ENCODE peak calls at places on chromosome 16, in ten cellular contexts. A is thoracic aorta, Q is left ventricle myocardium inferior, F is endodermal cell, J is ascending aorta, Y is Caco-2, K is retinal pigment epithelial cell, G is body of pancreas, P is HCT116, H is lower lobe of right lung. V is an unnamed sample.

GRCh38 chr16:57266531-57267268 is 17.8 kb downstream of the PLLP start:
- DNase-seq in A (no peak), Q (no peak), F (no peak), J (no peak), Y (no peak), K (no peak), G (peak; percentile 69), P (no peak), H (no peak), V (no peak)

GRCh38 chr16:71402674-71403073 is 39.2 kb downstream of the TLE7 start:
- DNase-seq in A (no peak), Q (no peak), F (no peak), J (no peak), Y (no peak), K (no peak), G (no peak), P (no peak), H (no peak), V (no peak)

GRCh38 chr16:72149676-72150464 is 22.1 kb downstream of the PMFBP1 start:
- DNase-seq in A (no peak), Q (no peak), F (peak; percentile 86), J (no peak), Y (no peak), K (no peak), G (no peak), P (no peak), H (no peak), V (no peak)

GRCh38 chr16:58339452-58339938 is 44.7 kb upstream of the PRSS54 start:
- DNase-seq in A (no peak), Q (no peak), F (peak; percentile 83), J (no peak), Y (peak; percentile 54), K (no peak), G (no peak), P (peak; percentile 42), H (no peak), V (no peak)

GRCh38 chr16:29864205-29864604 is 1.2 kb upstream of the CDIPT start:
- DNase-seq in A (no peak), Q (no peak), F (no peak), J (no peak), Y (no peak), K (no peak), G (no peak), P (no peak), H (no peak), V (no peak)

GRCh38 chr16:58661199-58661830 is 23.3 kb downstream of the SLC38A7 start:
- DNase-seq in A (peak; percentile 14), Q (peak; percentile 27), F (peak; percentile 81), J (no peak), Y (peak; percentile 79), K (peak; percentile 65), G (peak; percentile 52), P (peak; percentile 78), H (no peak), V (peak; percentile 56)

GRCh38 chr16:89720520-89720858 is 209 bp downstream of the VPS9D1 start:
- DNase-seq in A (no peak), Q (peak; percentile 62), F (peak; percentile 84), J (no peak), Y (peak; percentile 75), K (no peak), G (peak; percentile 65), P (no peak), H (peak; percentile 71), V (no peak)

GRCh38 chr16:29920690-29921371 is 5.2 kb downstream of the KCTD13 start:
- DNase-seq in A (no peak), Q (no peak), F (no peak), J (no peak), Y (no peak), K (no peak), G (no peak), P (no peak), H (no peak), V (no peak)

GRCh38 chr16:13021996-13022395 is 120.6 kb downstream of the SHISA9 start:
- DNase-seq in A (no peak), Q (no peak), F (no peak), J (no peak), Y (no peak), K (peak; percentile 6), G (no peak), P (no peak), H (no peak), V (no peak)

GRCh38 chr16:84675423-84675822 is 24.4 kb upstream of the USP10 start:
- DNase-seq in A (no peak), Q (no peak), F (no peak), J (no peak), Y (no peak), K (no peak), G (no peak), P (no peak), H (no peak), V (no peak)

GRCh38 chr16:66668777-66669444 is 27.6 kb downstream of the CMTM4 start:
- DNase-seq in A (no peak), Q (no peak), F (no peak), J (no peak), Y (no peak), K (no peak), G (no peak), P (no peak), H (no peak), V (no peak)

GRCh38 chr16:12758031-12758669 is 45.5 kb downstream of the CPPED1 start:
- DNase-seq in A (no peak), Q (no peak), F (no peak), J (no peak), Y (no peak), K (peak; percentile 49), G (no peak), P (no peak), H (no peak), V (no peak)

GRCh38 chr16:81684242-81684837 is 94.8 kb upstream of the PLCG2 start:
- DNase-seq in A (no peak), Q (no peak), F (no peak), J (no peak), Y (no peak), K (no peak), G (no peak), P (no peak), H (no peak), V (no peak)
- TF ChIP-seq CTCF in A (no peak), Q (no peak), F (no peak), J (no peak), Y (no peak), K (no peak), G (no peak), P (no peak), H (no peak), V (no peak)

GRCh38 chr16:28187595-28188004 is 24.2 kb downstream of the XPO6 start:
- DNase-seq in A (no peak), Q (no peak), F (no peak), J (no peak), Y (no peak), K (no peak), G (no peak), P (no peak), H (no peak), V (no peak)
- H3K4me3 ChIP-seq in A (no peak overlapping the region), Q (no peak overlapping the region), F (no peak overlapping the region), J (no peak overlapping the region), Y (no peak overlapping the region), K (no peak overlapping the region), G (no peak overlapping the region), P (no peak overlapping the region), H (no peak overlapping the region), V (no peak overlapping the region)

GRCh38 chr16:4315185-4316102 is at the start of gene GLIS2:
- DNase-seq in A (no peak), Q (peak; percentile 84), F (peak; percentile 90), J (no peak), Y (peak; percentile 87), K (no peak), G (peak; percentile 59), P (peak; percentile 28), H (peak; percentile 83), V (no peak)

GRCh38 chr16:4316732-4317461 is 1.0 kb downstream of the GLIS2 start:
- DNase-seq in A (no peak), Q (peak; percentile 60), F (no peak), J (no peak), Y (no peak), K (no peak), G (peak; percentile 71), P (no peak), H (peak; percentile 84), V (no peak)

GRCh38 chr16:4314532-4315184 is 1.2 kb upstream of the GLIS2 start:
- DNase-seq in A (no peak), Q (no peak), F (peak; percentile 78), J (no peak), Y (peak; percentile 66), K (no peak), G (no peak), P (peak; percentile 70), H (no peak), V (no peak)

GRCh38 chr16:4316103-4316731 is 350 bp downstream of the GLIS2 start:
- DNase-seq in A (no peak), Q (no peak), F (peak; percentile 78), J (no peak), Y (no peak), K (no peak), G (no peak), P (no peak), H (no peak), V (no peak)

DNA sequence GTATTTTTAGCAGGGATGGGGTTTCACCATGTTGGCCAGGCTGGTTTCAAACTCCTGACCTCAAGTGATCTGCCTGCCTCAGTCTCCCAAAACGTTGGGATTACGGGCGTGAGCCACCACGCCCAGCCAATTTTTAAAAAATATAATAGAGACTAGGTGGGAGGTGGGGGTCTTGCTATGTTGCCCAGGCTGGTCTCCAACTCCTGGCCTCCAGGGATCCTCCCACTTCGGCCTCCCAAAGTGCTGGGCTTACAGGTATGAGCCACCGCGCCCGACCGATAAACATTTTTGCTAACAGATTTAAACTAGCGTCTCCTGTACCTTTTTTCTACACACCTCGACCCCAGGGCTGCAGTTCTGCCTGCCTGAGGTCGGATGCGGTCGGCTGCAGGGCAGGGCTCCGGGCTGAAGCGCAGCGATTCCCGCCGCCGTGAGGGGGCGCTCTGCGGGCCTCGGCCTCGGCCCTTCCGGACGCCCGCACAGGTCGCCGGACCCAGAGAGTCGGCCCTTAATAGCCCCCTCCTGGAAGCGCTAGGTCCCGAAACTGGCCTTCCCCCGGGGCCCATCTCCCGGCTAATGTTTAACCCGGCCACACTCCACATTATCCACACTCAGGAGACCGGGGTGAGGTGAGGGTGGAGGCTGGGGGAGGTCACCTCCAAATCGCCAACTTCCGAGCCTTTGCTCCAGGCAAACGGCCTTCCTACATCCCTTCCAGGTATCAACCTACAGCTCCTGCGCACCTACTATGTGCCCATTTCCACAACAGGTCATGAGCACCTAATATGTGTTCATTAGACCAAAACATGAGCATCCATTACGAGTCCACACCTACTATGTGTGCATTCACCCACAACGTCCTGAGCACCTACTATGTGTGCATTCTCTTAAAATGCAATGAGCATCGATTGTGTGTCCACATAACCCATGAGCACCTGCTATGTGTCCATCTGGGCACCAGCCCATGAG is 2.0 kb upstream of the GLIS2 start:
- DNase-seq in A (no peak), Q (no peak), F (peak; percentile 93), J (no peak), Y (peak; percentile 95), K (no peak), G (peak; percentile 74), P (peak; percentile 64), H (peak; percentile 77), V (no peak)
- TF ChIP-seq CTCF in A (peak; percentile 60), Q (peak; percentile 70), F (peak; percentile 97), J (peak; percentile 67), Y (peak; percentile 90), K (peak; percentile 75), G (peak; percentile 46), P (no peak), H (peak; percentile 79), V (peak; percentile 66)

DNA sequence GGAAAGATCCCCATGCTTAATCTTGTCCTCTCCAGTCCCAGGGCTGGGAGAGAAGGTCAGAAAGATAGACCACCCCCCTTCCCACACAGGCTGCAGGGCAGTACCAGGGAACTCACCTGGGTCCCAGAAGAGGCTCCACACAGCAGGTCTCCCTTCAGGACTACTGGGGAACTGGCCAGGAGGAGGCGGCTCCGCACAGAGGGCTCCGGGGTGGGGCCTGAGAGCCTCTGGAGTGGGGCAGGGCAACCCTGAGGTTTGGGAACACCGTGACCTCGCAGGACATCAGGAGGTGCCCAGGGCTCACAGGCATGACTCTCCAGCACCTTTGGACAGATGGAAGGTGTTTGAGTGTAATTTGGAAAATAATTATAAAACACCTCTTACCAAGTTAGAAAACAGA is 11.0 kb downstream of the ABCA3 start:
- DNase-seq in A (no peak), Q (no peak), F (no peak), J (no peak), Y (no peak), K (no peak), G (no peak), P (no peak), H (peak; percentile 89), V (no peak)
- H3K4me3 ChIP-seq in A (no peak overlapping the region), Q (no peak overlapping the region), F (no peak overlapping the region), J (no peak overlapping the region), Y (no peak overlapping the region), K (no peak overlapping the region), G (no peak overlapping the region), P (no peak overlapping the region), H (peak overlapping the region; percentile 50), V (no peak overlapping the region)